ENCODE peak calls at places on chromosome 12, in five cellular contexts. Y is HL-60; L is naive thymus-derived CD4-positive, alpha-beta T cell; J is GM19239; X is effector memory CD4-positive, alpha-beta T cell. K is an unnamed sample.

GRCh38 chr12:44031472-44032185 is 195.7 kb downstream of the TMEM117 start:
- DNase-seq in Y (no peak), L (no peak), X (no peak), J (no peak), K (no peak)

GRCh38 chr12:8697120-8697475 is 693 bp upstream of the RIMKLB start:
- DNase-seq in Y (no peak), L (peak), X (peak), J (no peak), K (no peak)

GRCh38 chr12:123058471-123058870 is 78.0 kb downstream of the ARL6IP4 start:
- DNase-seq in Y (no peak), X (no peak), J (no peak), L (no peak), K (no peak)

GRCh38 chr12:87274594-87275245 is 754.5 kb downstream of the C12orf50 start:
- DNase-seq in L (no peak), Y (no peak), J (no peak), X (no peak), K (no peak)

GRCh38 chr12:6945613-6946012 is 1.8 kb downstream of the C12orf57 start:
- DNase-seq in Y (no peak), X (no peak), L (no peak), J (no peak), K (no peak)

GRCh38 chr12:53985900-53986685 is 1.1 kb downstream of the HOXC10 start:
- DNase-seq in J (no peak), X (no peak), L (no peak), Y (peak), K (no peak)

GRCh38 chr12:70486588-70486987 is 120.5 kb downstream of the KCNMB4 start:
- DNase-seq in L (no peak), Y (no peak), J (no peak), X (no peak), K (no peak)

GRCh38 chr12:34198924-34199323 is 176.6 kb downstream of the ALG10 start:
- DNase-seq in X (no peak), J (no peak), Y (no peak), L (no peak), K (no peak)

GRCh38 chr12:6613776-6614512 is 6.8 kb upstream of the CHD4 start:
- DNase-seq in Y (peak), X (no peak), J (peak), L (peak), K (peak)

GRCh38 chr12:92602476-92602875 is 100.3 kb upstream of the PLEKHG7 start:
- DNase-seq in X (no peak), L (no peak), J (no peak), Y (no peak), K (no peak)

GRCh38 chr12:111197545-111197944 is 171.3 kb downstream of the PHETA1 start:
- DNase-seq in X (no peak), L (no peak), Y (no peak), J (no peak), K (no peak)

GRCh38 chr12:125983784-125984510 is 918.7 kb downstream of the AACS start:
- DNase-seq in Y (no peak), L (no peak), X (no peak), J (no peak), K (no peak)

GRCh38 chr12:85711735-85712390 is 124.3 kb downstream of the RASSF9 start:
- DNase-seq in Y (no peak), L (no peak), X (no peak), J (no peak), K (no peak)

GRCh38 chr12:75560167-75560566 is 48.8 kb upstream of the KRR1 start:
- DNase-seq in L (no peak), Y (no peak), J (no peak), X (no peak), K (no peak)

GRCh38 chr12:65958456-65958855 is 134.2 kb downstream of the HMGA2 start:
- DNase-seq in J (no peak), X (no peak), Y (no peak), L (no peak), K (no peak)

GRCh38 chr12:107635139-107635538 is 50.5 kb upstream of the PWP1 start:
- DNase-seq in L (no peak), X (no peak), J (no peak), Y (no peak), K (no peak)

GRCh38 chr12:84186433-84186832 is 726.2 kb downstream of the SLC6A15 start:
- DNase-seq in J (no peak), X (no peak), Y (no peak), L (no peak), K (no peak)

GRCh38 chr12:29556363-29556762 is 58.9 kb upstream of the OVCH1 start:
- DNase-seq in L (no peak), J (no peak), X (no peak), Y (no peak), K (no peak)

GRCh38 chr12:27260746-27261145 is 16.7 kb downstream of the STK38L start:
- DNase-seq in J (no peak), X (no peak), L (no peak), Y (no peak), K (no peak)

GRCh38 chr12:13176257-13176656 is 20.3 kb upstream of the EMP1 start:
- DNase-seq in X (no peak), Y (no peak), L (no peak), J (no peak), K (no peak)

GRCh38 chr12:55955344-55955743 is 10.5 kb downstream of the PMEL start:
- DNase-seq in X (no peak), Y (no peak), J (no peak), L (no peak), K (no peak)

GRCh38 chr12:5808956-5809355 is 136.1 kb downstream of the ANO2 start:
- DNase-seq in Y (no peak), J (no peak), L (no peak), X (no peak), K (no peak)

GRCh38 chr12:678747-679712 is 15.8 kb upstream of the NINJ2 start:
- DNase-seq in L (no peak), J (no peak), Y (no peak), X (no peak), K (no peak)

GRCh38 chr12:23349550-23349949 is 599.9 kb downstream of the SOX5 start:
- DNase-seq in J (no peak), Y (no peak), X (no peak), L (no peak), K (no peak)

GRCh38 chr12:44812062-44812461 is 64.1 kb downstream of the NELL2 start:
- DNase-seq in X (no peak), Y (no peak), L (peak), J (no peak), K (no peak)

GRCh38 chr12:1925125-1925963 is 6.9 kb upstream of the CACNA2D4 start:
- DNase-seq in X (no peak), Y (no peak), L (no peak), J (no peak), K (no peak)

K was measured in smooth muscle cell of the brain vasculature.